ENCODE peak calls at places on chromosomes 12 and 14, in nine cellular contexts. One of them, this sample, is unnamed.

GRCh38 chr14:36941783-36942521 is 230.5 kb downstream of the SLC25A21 start:
- DNase-seq in left cardiac atrium: peak; percentile 61
- DNase-seq in stimulated activated CD4-positive, alpha-beta T cell treated with anti-CD3 and anti-CD28 coated beads, TNF-alpha, amount 100 ng/mL, for 4 hours: peak; percentile 10
- DNase-seq in activated naive CD4-positive, alpha-beta T cell treated with anti-CD3 and anti-CD28 coated beads, Interleukin-2, amount 10 ng/mL, durations not matched to agents 7 days and 5 days: peak; percentile 65
- DNase-seq in activated naive CD8-positive, alpha-beta T cell treated with anti-CD3 and anti-CD28 coated beads for 36 hours: peak; percentile 42
- DNase-seq in WERI-Rb-1: peak; percentile 56
- DNase-seq in NCI-H748 treated with DMSO at 0.1 percent for 48 hours: peak; percentile 78
- DNase-seq in psoas muscle: peak; percentile 70
- DNase-seq in stimulated activated effector memory CD8-positive, alpha-beta T cell treated with anti-CD3 and anti-CD28 coated beads, Interleukin-12 subunit alpha, Interleukin-12 subunit beta, amount 100 ng/mL, for 72 hours: peak; percentile 74
- DNase-seq in this sample: peak; percentile 68

GRCh38 chr12:8087666-8088065 is 5.6 kb downstream of the NECAP1 start:
- DNase-seq in left cardiac atrium: no peak
- DNase-seq in stimulated activated CD4-positive, alpha-beta T cell treated with anti-CD3 and anti-CD28 coated beads, TNF-alpha, amount 100 ng/mL, for 4 hours: no peak
- DNase-seq in activated naive CD4-positive, alpha-beta T cell treated with anti-CD3 and anti-CD28 coated beads, Interleukin-2, amount 10 ng/mL, durations not matched to agents 7 days and 5 days: no peak
- DNase-seq in activated naive CD8-positive, alpha-beta T cell treated with anti-CD3 and anti-CD28 coated beads for 36 hours: no peak
- DNase-seq in WERI-Rb-1: no peak
- DNase-seq in NCI-H748 treated with DMSO at 0.1 percent for 48 hours: no peak
- DNase-seq in psoas muscle: no peak
- DNase-seq in stimulated activated effector memory CD8-positive, alpha-beta T cell treated with anti-CD3 and anti-CD28 coated beads, Interleukin-12 subunit alpha, Interleukin-12 subunit beta, amount 100 ng/mL, for 72 hours: no peak
- DNase-seq in this sample: no peak

GRCh38 chr14:92553456-92553855 is 39.9 kb downstream of the RIN3 start:
- DNase-seq in left cardiac atrium: no peak
- DNase-seq in stimulated activated CD4-positive, alpha-beta T cell treated with anti-CD3 and anti-CD28 coated beads, TNF-alpha, amount 100 ng/mL, for 4 hours: no peak
- DNase-seq in activated naive CD4-positive, alpha-beta T cell treated with anti-CD3 and anti-CD28 coated beads, Interleukin-2, amount 10 ng/mL, durations not matched to agents 7 days and 5 days: no peak
- DNase-seq in activated naive CD8-positive, alpha-beta T cell treated with anti-CD3 and anti-CD28 coated beads for 36 hours: no peak
- DNase-seq in WERI-Rb-1: peak; percentile 32
- DNase-seq in NCI-H748 treated with DMSO at 0.1 percent for 48 hours: no peak
- DNase-seq in psoas muscle: no peak
- DNase-seq in stimulated activated effector memory CD8-positive, alpha-beta T cell treated with anti-CD3 and anti-CD28 coated beads, Interleukin-12 subunit alpha, Interleukin-12 subunit beta, amount 100 ng/mL, for 72 hours: no peak
- DNase-seq in this sample: no peak

GRCh38 chr14:74459289-74459946 is 33.4 kb upstream of the SYNDIG1L start:
- DNase-seq in left cardiac atrium: no peak
- DNase-seq in stimulated activated CD4-positive, alpha-beta T cell treated with anti-CD3 and anti-CD28 coated beads, TNF-alpha, amount 100 ng/mL, for 4 hours: no peak
- DNase-seq in activated naive CD4-positive, alpha-beta T cell treated with anti-CD3 and anti-CD28 coated beads, Interleukin-2, amount 10 ng/mL, durations not matched to agents 7 days and 5 days: peak; percentile 37
- DNase-seq in activated naive CD8-positive, alpha-beta T cell treated with anti-CD3 and anti-CD28 coated beads for 36 hours: peak; percentile 38
- DNase-seq in WERI-Rb-1: peak; percentile 85
- DNase-seq in NCI-H748 treated with DMSO at 0.1 percent for 48 hours: no peak
- DNase-seq in psoas muscle: peak; percentile 39
- DNase-seq in stimulated activated effector memory CD8-positive, alpha-beta T cell treated with anti-CD3 and anti-CD28 coated beads, Interleukin-12 subunit alpha, Interleukin-12 subunit beta, amount 100 ng/mL, for 72 hours: peak; percentile 62
- DNase-seq in this sample: no peak

GRCh38 chr12:112283541-112283940 is 98.7 kb downstream of the HECTD4 start:
- DNase-seq in left cardiac atrium: no peak
- DNase-seq in stimulated activated CD4-positive, alpha-beta T cell treated with anti-CD3 and anti-CD28 coated beads, TNF-alpha, amount 100 ng/mL, for 4 hours: no peak
- DNase-seq in activated naive CD4-positive, alpha-beta T cell treated with anti-CD3 and anti-CD28 coated beads, Interleukin-2, amount 10 ng/mL, durations not matched to agents 7 days and 5 days: no peak
- DNase-seq in activated naive CD8-positive, alpha-beta T cell treated with anti-CD3 and anti-CD28 coated beads for 36 hours: no peak
- DNase-seq in WERI-Rb-1: no peak
- DNase-seq in NCI-H748 treated with DMSO at 0.1 percent for 48 hours: no peak
- DNase-seq in psoas muscle: no peak
- DNase-seq in stimulated activated effector memory CD8-positive, alpha-beta T cell treated with anti-CD3 and anti-CD28 coated beads, Interleukin-12 subunit alpha, Interleukin-12 subunit beta, amount 100 ng/mL, for 72 hours: no peak
- DNase-seq in this sample: no peak

GRCh38 chr14:102440392-102440791 is 69.2 kb downstream of the ANKRD9 start:
- DNase-seq in left cardiac atrium: no peak
- DNase-seq in stimulated activated CD4-positive, alpha-beta T cell treated with anti-CD3 and anti-CD28 coated beads, TNF-alpha, amount 100 ng/mL, for 4 hours: no peak
- DNase-seq in activated naive CD4-positive, alpha-beta T cell treated with anti-CD3 and anti-CD28 coated beads, Interleukin-2, amount 10 ng/mL, durations not matched to agents 7 days and 5 days: no peak
- DNase-seq in activated naive CD8-positive, alpha-beta T cell treated with anti-CD3 and anti-CD28 coated beads for 36 hours: no peak
- DNase-seq in WERI-Rb-1: no peak
- DNase-seq in NCI-H748 treated with DMSO at 0.1 percent for 48 hours: no peak
- DNase-seq in psoas muscle: no peak
- DNase-seq in stimulated activated effector memory CD8-positive, alpha-beta T cell treated with anti-CD3 and anti-CD28 coated beads, Interleukin-12 subunit alpha, Interleukin-12 subunit beta, amount 100 ng/mL, for 72 hours: no peak
- DNase-seq in this sample: no peak

GRCh38 chr12:41907036-41907435 is 237.6 kb downstream of the GXYLT1 start:
- DNase-seq in left cardiac atrium: no peak
- DNase-seq in stimulated activated CD4-positive, alpha-beta T cell treated with anti-CD3 and anti-CD28 coated beads, TNF-alpha, amount 100 ng/mL, for 4 hours: no peak
- DNase-seq in activated naive CD4-positive, alpha-beta T cell treated with anti-CD3 and anti-CD28 coated beads, Interleukin-2, amount 10 ng/mL, durations not matched to agents 7 days and 5 days: no peak
- DNase-seq in activated naive CD8-positive, alpha-beta T cell treated with anti-CD3 and anti-CD28 coated beads for 36 hours: no peak
- DNase-seq in WERI-Rb-1: peak; percentile 77
- DNase-seq in NCI-H748 treated with DMSO at 0.1 percent for 48 hours: no peak
- DNase-seq in psoas muscle: no peak
- DNase-seq in stimulated activated effector memory CD8-positive, alpha-beta T cell treated with anti-CD3 and anti-CD28 coated beads, Interleukin-12 subunit alpha, Interleukin-12 subunit beta, amount 100 ng/mL, for 72 hours: no peak
- DNase-seq in this sample: no peak

GRCh38 chr14:90815817-90816662 is at the start of gene TTC7B:
- DNase-seq in left cardiac atrium: peak; percentile 61
- DNase-seq in stimulated activated CD4-positive, alpha-beta T cell treated with anti-CD3 and anti-CD28 coated beads, TNF-alpha, amount 100 ng/mL, for 4 hours: peak; percentile 26
- DNase-seq in activated naive CD4-positive, alpha-beta T cell treated with anti-CD3 and anti-CD28 coated beads, Interleukin-2, amount 10 ng/mL, durations not matched to agents 7 days and 5 days: peak; percentile 40
- DNase-seq in activated naive CD8-positive, alpha-beta T cell treated with anti-CD3 and anti-CD28 coated beads for 36 hours: peak; percentile 38
- DNase-seq in WERI-Rb-1: peak; percentile 63
- DNase-seq in NCI-H748 treated with DMSO at 0.1 percent for 48 hours: no peak
- DNase-seq in psoas muscle: peak; percentile 57
- DNase-seq in stimulated activated effector memory CD8-positive, alpha-beta T cell treated with anti-CD3 and anti-CD28 coated beads, Interleukin-12 subunit alpha, Interleukin-12 subunit beta, amount 100 ng/mL, for 72 hours: peak; percentile 62
- DNase-seq in this sample: peak; percentile 65

GRCh38 chr12:1047898-1048660 is 57.1 kb downstream of the ERC1 start:
- DNase-seq in left cardiac atrium: no peak
- DNase-seq in stimulated activated CD4-positive, alpha-beta T cell treated with anti-CD3 and anti-CD28 coated beads, TNF-alpha, amount 100 ng/mL, for 4 hours: no peak
- DNase-seq in activated naive CD4-positive, alpha-beta T cell treated with anti-CD3 and anti-CD28 coated beads, Interleukin-2, amount 10 ng/mL, durations not matched to agents 7 days and 5 days: no peak
- DNase-seq in activated naive CD8-positive, alpha-beta T cell treated with anti-CD3 and anti-CD28 coated beads for 36 hours: no peak
- DNase-seq in WERI-Rb-1: peak; percentile 38
- DNase-seq in NCI-H748 treated with DMSO at 0.1 percent for 48 hours: no peak
- DNase-seq in psoas muscle: no peak
- DNase-seq in stimulated activated effector memory CD8-positive, alpha-beta T cell treated with anti-CD3 and anti-CD28 coated beads, Interleukin-12 subunit alpha, Interleukin-12 subunit beta, amount 100 ng/mL, for 72 hours: no peak
- DNase-seq in this sample: no peak

GRCh38 chr12:27781680-27782079 is 1.6 kb upstream of the MANSC4 start:
- DNase-seq in left cardiac atrium: no peak
- DNase-seq in stimulated activated CD4-positive, alpha-beta T cell treated with anti-CD3 and anti-CD28 coated beads, TNF-alpha, amount 100 ng/mL, for 4 hours: no peak
- DNase-seq in activated naive CD4-positive, alpha-beta T cell treated with anti-CD3 and anti-CD28 coated beads, Interleukin-2, amount 10 ng/mL, durations not matched to agents 7 days and 5 days: no peak
- DNase-seq in activated naive CD8-positive, alpha-beta T cell treated with anti-CD3 and anti-CD28 coated beads for 36 hours: no peak
- DNase-seq in WERI-Rb-1: no peak
- DNase-seq in NCI-H748 treated with DMSO at 0.1 percent for 48 hours: no peak
- DNase-seq in psoas muscle: no peak
- DNase-seq in stimulated activated effector memory CD8-positive, alpha-beta T cell treated with anti-CD3 and anti-CD28 coated beads, Interleukin-12 subunit alpha, Interleukin-12 subunit beta, amount 100 ng/mL, for 72 hours: no peak
- DNase-seq in this sample: no peak